ENCODE peak calls at places on chromosomes 11 and 22, in five cellular contexts. One of them, this sample, is unnamed.

GRCh38 chr22:46273432-46274148 is 5.8 kb downstream of the TTC38 start:
- DNase-seq in neural progenitor cell: no peak
- DNase-seq in kidney epithelial cell: no peak
- DNase-seq in A549: no peak
- DNase-seq in BJ: no peak
- DNase-seq in this sample: no peak

GRCh38 chr11:69051381-69052342 is 2.9 kb downstream of the TPCN2 start:
- DNase-seq in neural progenitor cell: no peak
- DNase-seq in kidney epithelial cell: no peak
- DNase-seq in A549: no peak
- DNase-seq in BJ: no peak
- DNase-seq in this sample: no peak

GRCh38 chr11:120134106-120134930 is 3.6 kb downstream of the TRIM29 start:
- DNase-seq in neural progenitor cell: no peak
- DNase-seq in kidney epithelial cell: no peak
- DNase-seq in A549: no peak
- DNase-seq in BJ: no peak
- DNase-seq in this sample: no peak

GRCh38 chr11:110022548-110022947 is 70.6 kb upstream of the ZC3H12C start:
- DNase-seq in neural progenitor cell: no peak
- DNase-seq in kidney epithelial cell: no peak
- DNase-seq in A549: no peak
- DNase-seq in BJ: no peak
- DNase-seq in this sample: no peak

GRCh38 chr22:31829505-31829904 is 75.7 kb downstream of the DEPDC5 start:
- DNase-seq in neural progenitor cell: no peak
- DNase-seq in kidney epithelial cell: peak
- DNase-seq in A549: peak
- DNase-seq in BJ: peak
- DNase-seq in this sample: peak

GRCh38 chr22:30940655-30941362 is 27.8 kb downstream of the MORC2 start:
- DNase-seq in neural progenitor cell: no peak
- DNase-seq in kidney epithelial cell: no peak
- DNase-seq in A549: no peak
- DNase-seq in BJ: no peak
- DNase-seq in this sample: no peak

GRCh38 chr22:23743303-23743705 is 7.6 kb downstream of the ZNF70 start:
- DNase-seq in neural progenitor cell: no peak
- DNase-seq in kidney epithelial cell: no peak
- DNase-seq in A549: no peak
- DNase-seq in BJ: no peak
- DNase-seq in this sample: no peak

GRCh38 chr11:111387318-111387863 is 8.3 kb upstream of the POU2AF1 start:
- DNase-seq in neural progenitor cell: no peak
- DNase-seq in kidney epithelial cell: no peak
- DNase-seq in A549: no peak
- DNase-seq in BJ: no peak
- DNase-seq in this sample: no peak

GRCh38 chr22:50604623-50605348 is 4.2 kb downstream of the MAPK8IP2 start:
- DNase-seq in neural progenitor cell: no peak
- DNase-seq in kidney epithelial cell: no peak
- DNase-seq in A549: no peak
- DNase-seq in BJ: no peak
- DNase-seq in this sample: no peak

GRCh38 chr22:43861529-43861928 is 784 bp downstream of the SULT4A1 start:
- DNase-seq in neural progenitor cell: no peak
- DNase-seq in kidney epithelial cell: no peak
- DNase-seq in A549: no peak
- DNase-seq in BJ: no peak
- DNase-seq in this sample: no peak

GRCh38 chr22:32233091-32233490 is 22.1 kb downstream of the SLC5A4 start:
- DNase-seq in neural progenitor cell: no peak
- DNase-seq in kidney epithelial cell: no peak
- DNase-seq in A549: no peak
- DNase-seq in BJ: no peak
- DNase-seq in this sample: no peak

GRCh38 chr11:41498726-41499125 is 39.3 kb upstream of the LRRC4C start:
- DNase-seq in neural progenitor cell: no peak
- DNase-seq in kidney epithelial cell: no peak
- DNase-seq in A549: peak
- DNase-seq in BJ: no peak
- DNase-seq in this sample: no peak

GRCh38 chr22:47151490-47151889 is 389.0 kb downstream of the TBC1D22A start:
- DNase-seq in neural progenitor cell: no peak
- DNase-seq in kidney epithelial cell: peak
- DNase-seq in A549: no peak
- DNase-seq in BJ: no peak
- DNase-seq in this sample: no peak

GRCh38 chr22:23089633-23090032 is 19.3 kb downstream of the GNAZ start:
- DNase-seq in neural progenitor cell: no peak
- DNase-seq in kidney epithelial cell: no peak
- DNase-seq in A549: no peak
- DNase-seq in BJ: no peak
- DNase-seq in this sample: no peak

GRCh38 chr22:38415046-38415445 is 40.0 kb downstream of the KCNJ4 start:
- DNase-seq in neural progenitor cell: peak
- DNase-seq in kidney epithelial cell: no peak
- DNase-seq in A549: no peak
- DNase-seq in BJ: no peak
- DNase-seq in this sample: no peak

GRCh38 chr22:33088418-33088817 is 30.2 kb upstream of the SYN3 start:
- DNase-seq in neural progenitor cell: no peak
- DNase-seq in kidney epithelial cell: no peak
- DNase-seq in A549: no peak
- DNase-seq in BJ: no peak
- DNase-seq in this sample: no peak

GRCh38 chr11:92707173-92707619 is 262.3 kb upstream of the MTNR1B start:
- DNase-seq in neural progenitor cell: peak
- DNase-seq in kidney epithelial cell: no peak
- DNase-seq in A549: no peak
- DNase-seq in BJ: no peak
- DNase-seq in this sample: no peak

GRCh38 chr11:61007383-61007970 is 36.0 kb downstream of the CD6 start:
- DNase-seq in neural progenitor cell: peak
- DNase-seq in kidney epithelial cell: no peak
- DNase-seq in A549: no peak
- DNase-seq in BJ: no peak
- DNase-seq in this sample: no peak

GRCh38 chr11:70448983-70449567 is 50.7 kb downstream of the CTTN start:
- DNase-seq in neural progenitor cell: no peak
- DNase-seq in kidney epithelial cell: no peak
- DNase-seq in A549: peak
- DNase-seq in BJ: no peak
- DNase-seq in this sample: no peak

GRCh38 chr11:115659061-115659963 is 155.1 kb upstream of the CADM1 start:
- DNase-seq in neural progenitor cell: peak
- DNase-seq in kidney epithelial cell: no peak
- DNase-seq in A549: no peak
- DNase-seq in BJ: no peak
- DNase-seq in this sample: no peak

GRCh38 chr22:49540571-49541450 is 286.9 kb downstream of the BRD1 start:
- DNase-seq in neural progenitor cell: no peak
- DNase-seq in kidney epithelial cell: no peak
- DNase-seq in A549: no peak
- DNase-seq in BJ: no peak
- DNase-seq in this sample: no peak
- H3K4me3 ChIP-seq in neural progenitor cell: no peak
- H3K4me3 ChIP-seq in kidney epithelial cell: no peak
- H3K4me3 ChIP-seq in A549: no peak
- H3K4me3 ChIP-seq in BJ: no peak
- H3K4me3 ChIP-seq in this sample: no peak

DNA sequence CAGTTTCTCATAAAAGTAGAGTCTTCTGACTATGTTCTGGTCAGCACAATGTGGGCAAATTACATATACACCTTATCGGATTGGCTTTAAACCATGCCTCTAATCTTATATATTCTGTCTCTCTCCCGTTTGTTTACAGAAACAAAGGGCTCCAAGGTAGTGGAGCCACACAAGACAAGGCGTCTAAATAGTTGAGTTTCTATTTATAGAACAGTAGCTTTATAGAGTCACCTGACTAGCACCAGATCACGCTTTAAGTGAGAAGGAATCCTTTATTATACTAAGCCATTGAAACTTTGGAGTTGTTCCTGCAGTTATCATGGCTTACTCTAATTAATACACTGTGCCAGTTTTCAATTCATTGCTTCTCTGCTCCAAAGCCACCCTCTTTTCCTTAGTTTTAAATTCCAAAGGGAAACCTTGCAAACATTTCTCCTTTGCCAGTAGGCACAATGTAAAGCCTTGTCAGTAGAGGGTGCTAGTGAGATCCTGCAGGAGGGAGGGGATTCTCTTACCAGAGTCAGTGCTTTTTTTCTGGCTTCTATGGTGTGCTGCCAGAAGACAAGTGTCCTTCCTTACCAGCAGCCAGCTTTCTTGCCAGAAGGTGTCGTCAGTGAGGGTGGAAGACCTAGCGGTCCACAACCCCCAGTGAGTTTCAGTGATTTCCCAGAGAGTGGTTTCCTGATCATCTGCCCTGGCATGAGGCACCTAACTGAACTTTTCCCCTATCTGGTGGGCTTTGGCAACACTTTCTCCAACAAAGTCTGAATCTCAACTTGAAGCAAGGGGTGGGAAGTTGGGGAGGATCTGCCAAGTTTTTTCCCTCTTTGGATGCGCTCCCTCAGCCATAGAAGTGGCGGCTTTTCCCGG is 71.7 kb downstream of the RAB38 start:
- DNase-seq in neural progenitor cell: peak
- DNase-seq in kidney epithelial cell: no peak
- DNase-seq in A549: peak
- DNase-seq in BJ: no peak
- DNase-seq in this sample: peak
- TF ChIP-seq CTCF in neural progenitor cell: peak
- TF ChIP-seq CTCF in kidney epithelial cell: peak
- TF ChIP-seq CTCF in A549: peak
- TF ChIP-seq CTCF in BJ: peak
- TF ChIP-seq CTCF in this sample: peak

DNA sequence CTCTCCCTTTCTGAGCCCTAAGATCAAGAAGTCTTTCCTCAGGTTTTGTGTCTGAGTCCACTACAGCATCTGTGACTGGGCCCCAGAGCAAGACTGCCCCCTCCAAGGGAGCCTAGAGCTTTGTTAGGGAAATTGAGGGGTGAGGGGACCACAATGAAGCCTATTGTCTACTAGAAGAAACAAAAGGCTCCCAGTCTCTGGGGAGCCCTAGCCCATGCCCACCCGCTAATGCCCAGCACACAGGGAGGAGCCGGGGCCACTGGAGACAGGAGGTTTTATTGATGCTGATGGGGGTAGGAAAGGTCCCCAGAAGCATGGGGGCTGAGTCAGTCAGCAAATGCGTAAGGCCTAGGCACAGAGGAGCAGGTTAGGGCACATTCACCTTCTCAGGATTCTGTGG is 14.0 kb downstream of the RHOG start:
- DNase-seq in neural progenitor cell: peak
- DNase-seq in kidney epithelial cell: no peak
- DNase-seq in A549: no peak
- DNase-seq in BJ: no peak
- DNase-seq in this sample: no peak
- H3K4me3 ChIP-seq in neural progenitor cell: no peak
- H3K4me3 ChIP-seq in kidney epithelial cell: no peak
- H3K4me3 ChIP-seq in A549: no peak
- H3K4me3 ChIP-seq in BJ: no peak
- H3K4me3 ChIP-seq in this sample: no peak

GRCh38 chr11:11071483-11071882 is 213.6 kb upstream of the ZBED5 start:
- DNase-seq in neural progenitor cell: no peak
- DNase-seq in kidney epithelial cell: no peak
- DNase-seq in A549: no peak
- DNase-seq in BJ: no peak
- DNase-seq in this sample: no peak

GRCh38 chr11:11065396-11065795 is 207.5 kb upstream of the ZBED5 start:
- DNase-seq in neural progenitor cell: no peak
- DNase-seq in kidney epithelial cell: no peak
- DNase-seq in A549: no peak
- DNase-seq in BJ: no peak
- DNase-seq in this sample: no peak

GRCh38 chr11:11070976-11071375 is 213.1 kb upstream of the ZBED5 start:
- DNase-seq in neural progenitor cell: no peak
- DNase-seq in kidney epithelial cell: no peak
- DNase-seq in A549: no peak
- DNase-seq in BJ: no peak
- DNase-seq in this sample: no peak

GRCh38 chr11:11069741-11070550 is 212.1 kb upstream of the ZBED5 start:
- DNase-seq in neural progenitor cell: peak
- DNase-seq in kidney epithelial cell: no peak
- DNase-seq in A549: no peak
- DNase-seq in BJ: no peak
- DNase-seq in this sample: no peak

DNA sequence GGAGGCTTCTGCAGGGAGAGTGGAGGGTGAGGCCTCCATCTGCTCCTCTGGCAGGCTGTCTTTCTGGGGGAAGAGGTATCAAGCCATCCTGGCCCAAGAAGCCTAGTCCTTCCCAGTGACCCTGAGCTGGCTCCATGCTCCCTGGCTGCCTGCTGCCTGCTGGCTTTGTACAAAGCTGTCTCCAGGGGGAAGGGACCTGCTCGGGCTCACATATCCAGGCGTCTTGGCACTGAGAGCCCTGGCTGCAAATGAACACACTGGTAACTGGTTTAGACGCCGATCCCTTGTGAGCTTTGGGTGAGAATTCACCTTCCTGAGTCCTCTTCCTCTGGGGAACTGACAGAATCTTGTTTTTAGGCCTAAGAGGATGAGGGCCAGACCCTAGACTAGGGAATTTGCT is 210.3 kb upstream of the ZBED5 start:
- DNase-seq in neural progenitor cell: no peak
- DNase-seq in kidney epithelial cell: no peak
- DNase-seq in A549: no peak
- DNase-seq in BJ: no peak
- DNase-seq in this sample: no peak
- TF ChIP-seq CTCF in neural progenitor cell: no peak
- TF ChIP-seq CTCF in kidney epithelial cell: no peak
- TF ChIP-seq CTCF in A549: no peak
- TF ChIP-seq CTCF in BJ: no peak
- TF ChIP-seq CTCF in this sample: no peak

GRCh38 chr11:1353383-1354124 is 36.2 kb upstream of the BRSK2 start:
- DNase-seq in neural progenitor cell: peak
- DNase-seq in kidney epithelial cell: no peak
- DNase-seq in A549: no peak
- DNase-seq in BJ: no peak
- DNase-seq in this sample: no peak
- H3K4me3 ChIP-seq in neural progenitor cell: no peak
- H3K4me3 ChIP-seq in kidney epithelial cell: no peak
- H3K4me3 ChIP-seq in A549: no peak
- H3K4me3 ChIP-seq in BJ: no peak
- H3K4me3 ChIP-seq in this sample: no peak

GRCh38 chr22:37179126-37179470 is 8.9 kb downstream of the C1QTNF6 start:
- DNase-seq in neural progenitor cell: no peak
- DNase-seq in kidney epithelial cell: no peak
- DNase-seq in A549: no peak
- DNase-seq in BJ: no peak
- DNase-seq in this sample: no peak
- TF ChIP-seq CTCF in neural progenitor cell: no peak
- TF ChIP-seq CTCF in kidney epithelial cell: no peak
- TF ChIP-seq CTCF in A549: no peak
- TF ChIP-seq CTCF in BJ: no peak
- TF ChIP-seq CTCF in this sample: no peak

GRCh38 chr11:74791333-74792100 is 42.9 kb downstream of the RNF169 start:
- DNase-seq in neural progenitor cell: no peak
- DNase-seq in kidney epithelial cell: no peak
- DNase-seq in A549: no peak
- DNase-seq in BJ: no peak
- DNase-seq in this sample: no peak
- H3K4me3 ChIP-seq in neural progenitor cell: no peak
- H3K4me3 ChIP-seq in kidney epithelial cell: no peak
- H3K4me3 ChIP-seq in A549: no peak
- H3K4me3 ChIP-seq in BJ: no peak
- H3K4me3 ChIP-seq in this sample: no peak

This sample was measured in retinal pigment epithelial cell.